ENCODE peak calls at places on chromosomes 11 and 22, in eight cellular contexts. C is uterus, S is stomach, N is prostate gland, P is endothelial cell of umbilical vein, T is IMR-90, J is heart left ventricle, R is body of pancreas. D is an unnamed sample.
A peak's percentile ranks its signal among the peaks of the same experiment; 100 is the strongest.

GRCh38 chr11:117192401-117192875 is 6.7 kb upstream of the TAGLN start:
- DNase-seq in R (no peak), C (peak; percentile 12), J (peak; percentile 22), N (no peak), S (no peak), T (no peak), P (no peak), D (no peak)

GRCh38 chr11:124277207-124277606 is 21.0 kb downstream of the OR8G5 start:
- DNase-seq in P (no peak), R (no peak), N (no peak), S (no peak), T (no peak), J (no peak), C (no peak), D (no peak)

GRCh38 chr11:75505966-75506692 is 19.6 kb downstream of the GDPD5 start:
- DNase-seq in J (peak; percentile 51), S (no peak), P (no peak), T (no peak), C (peak; percentile 51), N (no peak), R (no peak), D (peak; percentile 77)

GRCh38 chr22:25057013-25057881 is 104.7 kb downstream of the KIAA1671 start:
- DNase-seq in J (no peak), C (peak; percentile 28), P (peak; percentile 63), T (no peak), N (peak; percentile 58), R (peak; percentile 65), S (peak; percentile 78), D (peak; percentile 79)

GRCh38 chr11:66996609-66997273 is 21.6 kb downstream of the C11orf86 start:
- DNase-seq in R (no peak), N (no peak), C (no peak), T (peak; percentile 76), J (peak; percentile 50), P (no peak), S (no peak), D (peak; percentile 19)

GRCh38 chr11:28799316-28799715 is 691.1 kb downstream of the METTL15 start:
- DNase-seq in T (no peak), P (peak; percentile 38), S (no peak), C (no peak), J (no peak), R (no peak), N (no peak), D (no peak)

GRCh38 chr11:15750535-15751297 is 605.6 kb downstream of the SOX6 start:
- DNase-seq in S (no peak), T (no peak), J (no peak), N (no peak), C (no peak), P (no peak), R (no peak), D (no peak)

GRCh38 chr22:39092111-39092867 is 4.8 kb upstream of the APOBEC3H start:
- DNase-seq in J (no peak), C (no peak), S (no peak), N (no peak), R (no peak), T (no peak), P (no peak), D (no peak)

GRCh38 chr11:45748801-45749200 is 56.1 kb upstream of the SLC35C1 start:
- DNase-seq in P (no peak), N (no peak), S (no peak), T (no peak), J (no peak), R (no peak), C (no peak), D (no peak)

DNA sequence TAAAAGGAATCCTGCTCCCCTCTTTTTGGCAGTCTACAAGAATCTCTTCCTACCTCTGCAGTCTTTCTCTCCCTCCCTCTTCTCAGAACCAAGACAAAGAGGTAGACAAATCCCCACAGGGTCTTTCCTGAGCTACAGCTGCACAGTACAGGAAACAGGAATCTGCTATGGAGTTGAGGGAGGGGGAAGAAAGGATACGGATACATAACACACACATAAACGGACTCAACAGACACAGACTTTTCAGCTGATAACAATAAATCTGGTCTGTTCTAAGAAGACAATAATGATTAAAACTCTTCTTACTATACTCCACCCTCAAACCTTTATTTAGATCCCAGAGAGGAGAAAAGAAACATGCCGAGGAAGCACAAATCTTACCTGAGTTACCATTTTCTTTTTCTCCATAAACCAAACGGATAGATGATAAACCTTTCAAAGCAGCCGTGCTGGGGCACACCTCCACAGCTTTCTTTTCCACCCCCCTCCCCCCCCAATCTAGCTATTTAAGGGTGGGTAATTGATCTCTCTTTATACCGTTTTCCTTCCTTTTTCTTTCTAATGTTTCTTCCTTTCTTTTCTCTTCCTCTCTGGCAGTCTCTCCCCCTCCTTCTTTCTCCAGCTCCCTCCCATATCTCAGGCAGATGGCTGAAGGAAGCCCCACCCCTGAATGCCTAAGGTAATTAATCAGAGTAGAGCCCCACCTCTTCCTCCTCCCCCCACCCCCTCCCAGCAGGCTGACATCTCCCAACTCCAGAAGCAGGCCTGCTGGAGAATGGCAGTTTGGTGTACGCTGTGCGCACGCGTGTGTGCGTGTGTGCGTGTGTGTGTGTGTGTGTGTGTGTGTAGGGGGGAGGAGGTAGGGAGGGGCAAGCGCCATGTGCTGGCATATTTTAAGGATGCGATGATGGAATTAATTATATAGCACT is 122.4 kb downstream of the APOL5 start:
- DNase-seq in N (peak; percentile 82), S (peak; percentile 72), P (peak; percentile 96), J (peak; percentile 92), R (peak; percentile 85), T (peak; percentile 98), C (peak; percentile 90), D (peak; percentile 89)
- TF ChIP-seq POLR2A in N (peak; percentile 39), S (no peak), P (peak; percentile 52), J (no peak), R (no peak), T (peak; percentile 48), C (peak; percentile 31), D (no peak)

GRCh38 chr11:95930948-95931347 is 7.0 kb upstream of the MTMR2 start:
- DNase-seq in N (no peak), J (no peak), R (no peak), C (no peak), T (no peak), P (no peak), S (no peak), D (no peak)
- H3K27ac ChIP-seq in N (no peak overlapping the region), J (no peak overlapping the region), R (no peak overlapping the region), C (no peak overlapping the region), T (no peak overlapping the region), P (no peak overlapping the region), S (no peak overlapping the region), D (no peak overlapping the region)

GRCh38 chr11:1873048-1873812 is 18.5 kb downstream of the PRR33 start:
- DNase-seq in C (no peak), S (no peak), N (no peak), J (peak; percentile 41), P (no peak), T (peak; percentile 24), R (no peak), D (no peak)
- H3K4me1 ChIP-seq in C (peaks cover 13% of the 10 kb centered on the region), S (peaks cover 32% of the 10 kb centered on the region), N (no peaks in the 10 kb centered on the region), J (peaks cover 24% of the 10 kb centered on the region), P (no peaks in the 10 kb centered on the region), T (peaks cover 3% of the 10 kb centered on the region), R (peaks cover 33% of the 10 kb centered on the region), D (peaks cover 6% of the 10 kb centered on the region)

DNA sequence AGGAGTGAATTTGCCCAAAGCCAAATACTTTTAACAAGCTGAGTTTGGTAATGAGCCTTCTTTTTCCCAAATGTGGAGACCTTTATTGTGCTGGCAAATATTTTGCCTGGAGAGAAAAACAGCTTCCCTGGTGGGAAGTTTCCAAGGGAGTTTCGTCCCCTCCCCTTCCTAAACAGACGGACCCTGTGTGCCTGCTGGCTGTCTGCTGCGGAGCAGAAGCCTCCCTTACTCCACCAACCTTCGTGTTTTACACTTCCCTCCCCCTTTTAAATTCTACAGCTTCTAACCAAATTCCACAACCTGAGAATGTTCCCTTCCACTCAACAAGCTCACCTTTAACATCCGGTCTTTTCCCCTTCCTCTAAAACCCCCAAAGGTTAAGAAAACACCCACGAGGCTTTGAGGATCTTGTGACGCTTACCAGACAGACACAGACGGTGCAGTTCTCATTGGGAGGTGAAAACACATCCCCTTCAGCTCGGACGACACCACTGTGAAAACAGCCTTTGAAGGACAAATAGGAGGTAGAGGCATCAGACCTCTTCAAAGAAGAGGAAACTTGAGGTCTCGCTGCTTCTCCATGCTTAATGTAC is 17.0 kb downstream of the VWCE start:
- DNase-seq in J (no peak), S (no peak), R (no peak), P (no peak), N (no peak), C (no peak), T (no peak), D (no peak)
- TF ChIP-seq POLR2A in J (no peak), S (no peak), R (no peak), P (no peak), N (no peak), C (no peak), T (no peak), D (no peak)

GRCh38 chr11:2462092-2462985 is 17.5 kb downstream of the KCNQ1 start:
- DNase-seq in P (no peak), T (no peak), N (no peak), C (no peak), J (no peak), S (peak; percentile 22), R (peak; percentile 51), D (peak; percentile 12)

GRCh38 chr11:2460540-2461252 is 15.9 kb downstream of the KCNQ1 start:
- DNase-seq in R (no peak), N (no peak), J (no peak), C (no peak), S (peak; percentile 26), T (no peak), P (no peak), D (no peak)

GRCh38 chr11:2459796-2460531 is 15.2 kb downstream of the KCNQ1 start:
- DNase-seq in T (no peak), S (no peak), R (peak; percentile 71), C (no peak), J (peak; percentile 32), N (no peak), P (no peak), D (no peak)

GRCh38 chr11:2462986-2463765 is 18.4 kb downstream of the KCNQ1 start:
- DNase-seq in R (peak; percentile 97), P (no peak), T (no peak), S (peak; percentile 96), N (peak; percentile 23), C (no peak), J (peak; percentile 89), D (peak; percentile 91)

GRCh38 chr11:2461253-2462091 is 16.7 kb downstream of the KCNQ1 start:
- DNase-seq in N (no peak), J (peak; percentile 82), R (peak; percentile 63), S (peak; percentile 50), P (no peak), T (no peak), C (no peak), D (peak; percentile 72)
- H3K27ac ChIP-seq in N (no peak overlapping the region), J (peak overlapping the region; percentile 95), R (peak overlapping the region; percentile 100), S (peak overlapping the region; percentile 87), P (no peak overlapping the region), T (no peak overlapping the region), C (no peak overlapping the region), D (no peak overlapping the region)

D was measured in testis.